ENCODE peak calls at places on chromosomes 11 and 22, in nine cellular contexts. One of them, this sample, is unnamed.

GRCh38 chr11:121610706-121611105 is 157.9 kb upstream of the SORL1-AS1 start:
- DNase-seq in hepatocyte: no peak
- DNase-seq in fibroblast of lung: no peak
- DNase-seq in fibroblast of pulmonary artery: no peak
- DNase-seq in epithelial cell of esophagus: no peak
- DNase-seq in psoas muscle: no peak
- DNase-seq in AG04449: no peak
- DNase-seq in SK-N-SH: no peak
- DNase-seq in PC-3: no peak
- DNase-seq in this sample: no peak

GRCh38 chr11:1924121-1924520 is 4.6 kb downstream of the TNNT3 start:
- DNase-seq in hepatocyte: peak
- DNase-seq in fibroblast of lung: no peak
- DNase-seq in fibroblast of pulmonary artery: no peak
- DNase-seq in epithelial cell of esophagus: peak
- DNase-seq in psoas muscle: no peak
- DNase-seq in AG04449: no peak
- DNase-seq in SK-N-SH: no peak
- DNase-seq in PC-3: no peak
- DNase-seq in this sample: peak

GRCh38 chr22:29002603-29003002 is 59.0 kb downstream of the C22orf31 start:
- DNase-seq in hepatocyte: no peak
- DNase-seq in fibroblast of lung: no peak
- DNase-seq in fibroblast of pulmonary artery: no peak
- DNase-seq in epithelial cell of esophagus: no peak
- DNase-seq in psoas muscle: peak
- DNase-seq in AG04449: no peak
- DNase-seq in SK-N-SH: peak
- DNase-seq in PC-3: no peak
- DNase-seq in this sample: no peak

GRCh38 chr22:23282986-23283385 is 102.7 kb downstream of the BCR start:
- DNase-seq in hepatocyte: no peak
- DNase-seq in fibroblast of lung: no peak
- DNase-seq in fibroblast of pulmonary artery: no peak
- DNase-seq in epithelial cell of esophagus: no peak
- DNase-seq in psoas muscle: no peak
- DNase-seq in AG04449: no peak
- DNase-seq in SK-N-SH: no peak
- DNase-seq in PC-3: no peak
- DNase-seq in this sample: no peak

GRCh38 chr11:120034881-120035620 is 102.9 kb downstream of the TRIM29 start:
- DNase-seq in hepatocyte: no peak
- DNase-seq in fibroblast of lung: no peak
- DNase-seq in fibroblast of pulmonary artery: no peak
- DNase-seq in epithelial cell of esophagus: no peak
- DNase-seq in psoas muscle: no peak
- DNase-seq in AG04449: no peak
- DNase-seq in SK-N-SH: no peak
- DNase-seq in PC-3: no peak
- DNase-seq in this sample: no peak

GRCh38 chr22:31659246-31659645 is 2.8 kb downstream of the PISD start:
- DNase-seq in hepatocyte: no peak
- DNase-seq in fibroblast of lung: peak
- DNase-seq in fibroblast of pulmonary artery: no peak
- DNase-seq in epithelial cell of esophagus: peak
- DNase-seq in psoas muscle: no peak
- DNase-seq in AG04449: no peak
- DNase-seq in SK-N-SH: no peak
- DNase-seq in PC-3: no peak
- DNase-seq in this sample: peak

GRCh38 chr22:31229402-31230140 is 17.5 kb downstream of the LIMK2 start:
- DNase-seq in hepatocyte: no peak
- DNase-seq in fibroblast of lung: peak
- DNase-seq in fibroblast of pulmonary artery: peak
- DNase-seq in epithelial cell of esophagus: no peak
- DNase-seq in psoas muscle: peak
- DNase-seq in AG04449: no peak
- DNase-seq in SK-N-SH: peak
- DNase-seq in PC-3: no peak
- DNase-seq in this sample: no peak

GRCh38 chr11:75276696-75277095 is 36.1 kb downstream of the TPBGL start:
- DNase-seq in hepatocyte: no peak
- DNase-seq in fibroblast of lung: no peak
- DNase-seq in fibroblast of pulmonary artery: no peak
- DNase-seq in epithelial cell of esophagus: peak
- DNase-seq in psoas muscle: no peak
- DNase-seq in AG04449: no peak
- DNase-seq in SK-N-SH: no peak
- DNase-seq in PC-3: no peak
- DNase-seq in this sample: no peak

GRCh38 chr11:28461338-28461737 is 353.1 kb downstream of the METTL15 start:
- DNase-seq in hepatocyte: no peak
- DNase-seq in fibroblast of lung: peak
- DNase-seq in fibroblast of pulmonary artery: peak
- DNase-seq in epithelial cell of esophagus: no peak
- DNase-seq in psoas muscle: no peak
- DNase-seq in AG04449: no peak
- DNase-seq in SK-N-SH: no peak
- DNase-seq in PC-3: peak
- DNase-seq in this sample: no peak

GRCh38 chr11:130157111-130157510 is 2.5 kb upstream of the ST14 start:
- DNase-seq in hepatocyte: no peak
- DNase-seq in fibroblast of lung: no peak
- DNase-seq in fibroblast of pulmonary artery: peak
- DNase-seq in epithelial cell of esophagus: no peak
- DNase-seq in psoas muscle: no peak
- DNase-seq in AG04449: no peak
- DNase-seq in SK-N-SH: no peak
- DNase-seq in PC-3: no peak
- DNase-seq in this sample: no peak

GRCh38 chr11:86681039-86681745 is 8.8 kb upstream of the ME3 start:
- DNase-seq in hepatocyte: no peak
- DNase-seq in fibroblast of lung: no peak
- DNase-seq in fibroblast of pulmonary artery: no peak
- DNase-seq in epithelial cell of esophagus: no peak
- DNase-seq in psoas muscle: no peak
- DNase-seq in AG04449: no peak
- DNase-seq in SK-N-SH: no peak
- DNase-seq in PC-3: no peak
- DNase-seq in this sample: no peak

GRCh38 chr11:101880208-101880607 is 34.6 kb upstream of the CEP126 start:
- DNase-seq in hepatocyte: peak
- DNase-seq in fibroblast of lung: peak
- DNase-seq in fibroblast of pulmonary artery: peak
- DNase-seq in epithelial cell of esophagus: peak
- DNase-seq in psoas muscle: no peak
- DNase-seq in AG04449: no peak
- DNase-seq in SK-N-SH: peak
- DNase-seq in PC-3: peak
- DNase-seq in this sample: peak

GRCh38 chr22:46338636-46339035 is 3.1 kb downstream of the TRMU start:
- DNase-seq in hepatocyte: no peak
- DNase-seq in fibroblast of lung: no peak
- DNase-seq in fibroblast of pulmonary artery: no peak
- DNase-seq in epithelial cell of esophagus: no peak
- DNase-seq in psoas muscle: no peak
- DNase-seq in AG04449: no peak
- DNase-seq in SK-N-SH: no peak
- DNase-seq in PC-3: no peak
- DNase-seq in this sample: no peak

GRCh38 chr22:38760477-38761201 is 4.8 kb upstream of the SUN2 start:
- DNase-seq in hepatocyte: no peak
- DNase-seq in fibroblast of lung: peak
- DNase-seq in fibroblast of pulmonary artery: peak
- DNase-seq in epithelial cell of esophagus: no peak
- DNase-seq in psoas muscle: no peak
- DNase-seq in AG04449: no peak
- DNase-seq in SK-N-SH: no peak
- DNase-seq in PC-3: no peak
- DNase-seq in this sample: no peak

GRCh38 chr11:2327032-2327431 is 25.2 kb downstream of the TSPAN32 start:
- DNase-seq in hepatocyte: no peak
- DNase-seq in fibroblast of lung: no peak
- DNase-seq in fibroblast of pulmonary artery: no peak
- DNase-seq in epithelial cell of esophagus: no peak
- DNase-seq in psoas muscle: no peak
- DNase-seq in AG04449: no peak
- DNase-seq in SK-N-SH: no peak
- DNase-seq in PC-3: no peak
- DNase-seq in this sample: peak

GRCh38 chr11:116434986-116435385 is 337.8 kb downstream of the BUD13 start:
- DNase-seq in hepatocyte: no peak
- DNase-seq in fibroblast of lung: no peak
- DNase-seq in fibroblast of pulmonary artery: no peak
- DNase-seq in epithelial cell of esophagus: no peak
- DNase-seq in psoas muscle: no peak
- DNase-seq in AG04449: no peak
- DNase-seq in SK-N-SH: no peak
- DNase-seq in PC-3: no peak
- DNase-seq in this sample: no peak

DNA sequence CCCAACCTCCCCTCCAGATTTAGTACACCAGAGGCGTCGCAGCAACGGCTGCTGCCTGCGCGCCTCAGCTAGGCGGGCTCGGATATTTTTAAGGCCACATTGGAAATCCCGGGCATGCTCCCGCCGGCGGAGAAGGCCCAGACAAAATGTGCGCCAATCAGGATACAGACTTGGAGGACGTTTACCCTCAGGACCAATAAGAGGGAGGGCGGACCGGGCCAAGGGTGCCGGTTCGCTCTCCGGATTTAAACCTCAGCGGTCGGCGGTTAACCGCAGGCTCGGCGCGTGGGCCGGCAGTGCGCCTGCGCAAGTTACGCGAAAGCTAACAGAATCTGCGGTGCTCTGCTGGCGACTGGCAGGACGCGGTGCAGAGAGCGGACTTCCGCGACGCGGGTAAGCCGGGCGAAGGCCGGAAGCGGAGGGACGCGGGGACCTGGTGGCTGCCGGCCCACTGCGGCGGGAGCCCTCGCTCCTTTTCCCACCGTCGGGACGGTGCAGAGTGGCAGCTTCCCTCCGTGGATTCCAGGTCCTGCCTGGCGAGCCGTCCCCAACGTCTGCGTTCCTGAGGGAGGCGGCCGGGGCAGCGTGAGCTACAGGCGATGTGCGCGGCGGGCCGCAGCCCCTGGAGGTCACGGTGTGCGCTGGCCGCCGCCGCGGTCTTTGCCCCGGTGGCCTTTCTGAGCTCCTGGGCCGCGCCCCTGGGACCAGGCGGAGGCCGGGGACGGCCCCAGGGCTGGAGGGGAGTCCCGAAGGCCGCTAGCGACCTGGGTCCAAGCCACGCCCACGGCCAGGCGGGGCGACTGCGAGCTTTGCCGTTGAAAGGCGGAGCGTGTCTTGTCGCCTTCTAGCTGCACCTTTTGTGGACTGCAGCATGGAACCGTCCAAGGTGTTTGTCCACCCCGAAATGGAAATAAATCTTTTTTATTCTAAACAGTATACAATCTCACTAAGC is at the start of gene HYLS1:
- DNase-seq in hepatocyte: peak
- DNase-seq in fibroblast of lung: peak
- DNase-seq in fibroblast of pulmonary artery: peak
- DNase-seq in epithelial cell of esophagus: peak
- DNase-seq in psoas muscle: peak
- DNase-seq in AG04449: peak
- DNase-seq in SK-N-SH: peak
- DNase-seq in PC-3: peak
- DNase-seq in this sample: peak
- TF ChIP-seq CTCF in hepatocyte: peak
- TF ChIP-seq CTCF in fibroblast of lung: peak
- TF ChIP-seq CTCF in fibroblast of pulmonary artery: peak
- TF ChIP-seq CTCF in epithelial cell of esophagus: peak
- TF ChIP-seq CTCF in psoas muscle: peak
- TF ChIP-seq CTCF in AG04449: no peak
- TF ChIP-seq CTCF in SK-N-SH: peak
- TF ChIP-seq CTCF in PC-3: peak
- TF ChIP-seq CTCF in this sample: peak

GRCh38 chr22:44648821-44649566 is 53.0 kb upstream of the PRR5 start:
- DNase-seq in hepatocyte: peak
- DNase-seq in fibroblast of lung: peak
- DNase-seq in fibroblast of pulmonary artery: peak
- DNase-seq in epithelial cell of esophagus: peak
- DNase-seq in psoas muscle: peak
- DNase-seq in AG04449: peak
- DNase-seq in SK-N-SH: peak
- DNase-seq in PC-3: no peak
- DNase-seq in this sample: peak

GRCh38 chr22:44646141-44646540 is 55.9 kb upstream of the PRR5 start:
- DNase-seq in hepatocyte: no peak
- DNase-seq in fibroblast of lung: no peak
- DNase-seq in fibroblast of pulmonary artery: no peak
- DNase-seq in epithelial cell of esophagus: no peak
- DNase-seq in psoas muscle: no peak
- DNase-seq in AG04449: no peak
- DNase-seq in SK-N-SH: no peak
- DNase-seq in PC-3: no peak
- DNase-seq in this sample: no peak

GRCh38 chr22:44646668-44647067 is 55.3 kb upstream of the PRR5 start:
- DNase-seq in hepatocyte: no peak
- DNase-seq in fibroblast of lung: no peak
- DNase-seq in fibroblast of pulmonary artery: no peak
- DNase-seq in epithelial cell of esophagus: no peak
- DNase-seq in psoas muscle: no peak
- DNase-seq in AG04449: no peak
- DNase-seq in SK-N-SH: peak
- DNase-seq in PC-3: no peak
- DNase-seq in this sample: no peak

GRCh38 chr22:44647141-44647540 is 54.9 kb upstream of the PRR5 start:
- DNase-seq in hepatocyte: no peak
- DNase-seq in fibroblast of lung: no peak
- DNase-seq in fibroblast of pulmonary artery: no peak
- DNase-seq in epithelial cell of esophagus: no peak
- DNase-seq in psoas muscle: no peak
- DNase-seq in AG04449: no peak
- DNase-seq in SK-N-SH: no peak
- DNase-seq in PC-3: no peak
- DNase-seq in this sample: no peak

GRCh38 chr22:44648085-44648820 is 53.8 kb upstream of the PRR5 start:
- DNase-seq in hepatocyte: peak
- DNase-seq in fibroblast of lung: no peak
- DNase-seq in fibroblast of pulmonary artery: no peak
- DNase-seq in epithelial cell of esophagus: peak
- DNase-seq in psoas muscle: peak
- DNase-seq in AG04449: no peak
- DNase-seq in SK-N-SH: peak
- DNase-seq in PC-3: no peak
- DNase-seq in this sample: no peak
- H3K4me3 ChIP-seq in hepatocyte: no peak
- H3K4me3 ChIP-seq in fibroblast of lung: no peak
- H3K4me3 ChIP-seq in fibroblast of pulmonary artery: no peak
- H3K4me3 ChIP-seq in epithelial cell of esophagus: no peak
- H3K4me3 ChIP-seq in psoas muscle: no peak
- H3K4me3 ChIP-seq in AG04449: no peak
- H3K4me3 ChIP-seq in SK-N-SH: no peak
- H3K4me3 ChIP-seq in PC-3: no peak
- H3K4me3 ChIP-seq in this sample: no peak

GRCh38 chr22:33013051-33013450 is 45.1 kb downstream of the SYN3 start:
- DNase-seq in hepatocyte: no peak
- DNase-seq in fibroblast of lung: no peak
- DNase-seq in fibroblast of pulmonary artery: no peak
- DNase-seq in epithelial cell of esophagus: no peak
- DNase-seq in psoas muscle: no peak
- DNase-seq in AG04449: no peak
- DNase-seq in SK-N-SH: no peak
- DNase-seq in PC-3: no peak
- DNase-seq in this sample: no peak
- TF ChIP-seq CTCF in hepatocyte: no peak
- TF ChIP-seq CTCF in fibroblast of lung: no peak
- TF ChIP-seq CTCF in fibroblast of pulmonary artery: no peak
- TF ChIP-seq CTCF in epithelial cell of esophagus: peak
- TF ChIP-seq CTCF in psoas muscle: no peak
- TF ChIP-seq CTCF in AG04449: no peak
- TF ChIP-seq CTCF in SK-N-SH: no peak
- TF ChIP-seq CTCF in PC-3: no peak
- TF ChIP-seq CTCF in this sample: peak

GRCh38 chr22:49999063-49999900 is 13.3 kb downstream of the IL17REL start:
- DNase-seq in hepatocyte: peak
- DNase-seq in fibroblast of lung: no peak
- DNase-seq in fibroblast of pulmonary artery: no peak
- DNase-seq in epithelial cell of esophagus: peak
- DNase-seq in psoas muscle: no peak
- DNase-seq in AG04449: no peak
- DNase-seq in SK-N-SH: peak
- DNase-seq in PC-3: no peak
- DNase-seq in this sample: no peak
- H3K4me3 ChIP-seq in hepatocyte: no peak
- H3K4me3 ChIP-seq in fibroblast of lung: no peak
- H3K4me3 ChIP-seq in fibroblast of pulmonary artery: peak
- H3K4me3 ChIP-seq in epithelial cell of esophagus: no peak
- H3K4me3 ChIP-seq in psoas muscle: peak
- H3K4me3 ChIP-seq in AG04449: no peak
- H3K4me3 ChIP-seq in SK-N-SH: peak
- H3K4me3 ChIP-seq in PC-3: no peak
- H3K4me3 ChIP-seq in this sample: peak